ENCODE peak calls at places on chromosome 4, in four cellular contexts. K, R, L and C are unnamed samples.

GRCh38 chr4:147160908-147161513 is 215.3 kb upstream of the TTC29 start:
- DNase-seq in L (peak; percentile 79), R (no peak), K (no peak), C (peak; percentile 54)

GRCh38 chr4:61877893-61878292 is 677.8 kb downstream of the ADGRL3 start:
- DNase-seq in L (no peak), K (no peak), R (no peak), C (no peak)

GRCh38 chr4:68461790-68462189 is 14.5 kb downstream of the TMPRSS11E start:
- DNase-seq in R (no peak), K (no peak), L (no peak), C (no peak)

GRCh38 chr4:108427946-108428345 is 192.4 kb upstream of the RPL34 start:
- DNase-seq in L (peak; percentile 69), K (no peak), R (no peak), C (no peak)

GRCh38 chr4:171979461-171979860 is 166.3 kb downstream of the GALNTL6 start:
- DNase-seq in K (no peak), L (peak; percentile 32), R (no peak), C (no peak)

GRCh38 chr4:187480146-187481145 is 515.1 kb upstream of the ZFP42 start:
- DNase-seq in K (no peak), R (no peak), L (peak; percentile 32), C (peak; percentile 87)

GRCh38 chr4:2261110-2261852 is 628 bp downstream of the MXD4 start:
- DNase-seq in K (peak; percentile 65), L (peak; percentile 84), R (no peak), C (peak; percentile 54)

GRCh38 chr4:76199664-76200211 is 13.9 kb downstream of the SCARB2 start:
- DNase-seq in K (peak; percentile 26), L (no peak), R (no peak), C (no peak)

GRCh38 chr4:123479944-123480343 is 83.3 kb downstream of the SPRY1 start:
- DNase-seq in L (peak; percentile 14), K (no peak), R (no peak), C (no peak)

GRCh38 chr4:22485751-22486150 is 30.1 kb downstream of the ADGRA3 start:
- DNase-seq in K (no peak), R (no peak), L (no peak), C (peak; percentile 79)

GRCh38 chr4:27360651-27361347 is 500.2 kb downstream of the STIM2 start:
- DNase-seq in R (no peak), L (peak; percentile 38), K (no peak), C (no peak)

GRCh38 chr4:111466821-111467605 is 678.2 kb upstream of the FAM241A start:
- DNase-seq in R (no peak), K (no peak), L (peak; percentile 35), C (no peak)

GRCh38 chr4:32163125-32163524 is 1443.0 kb downstream of the PCDH7 start:
- DNase-seq in K (no peak), L (no peak), R (no peak), C (no peak)

GRCh38 chr4:5812506-5813229 is 80.2 kb downstream of the CRMP1 start:
- DNase-seq in K (no peak), R (no peak), L (peak; percentile 88), C (peak; percentile 60)

GRCh38 chr4:98939892-98940298 is 11.0 kb upstream of the EIF4E start:
- DNase-seq in R (no peak), L (peak; percentile 91), K (no peak), C (peak; percentile 60)

GRCh38 chr4:1249731-1250526 is 999 bp upstream of the CTBP1 start:
- DNase-seq in L (no peak), K (peak; percentile 60), R (peak; percentile 55), C (peak; percentile 48)

GRCh38 chr4:48244665-48245064 is 25.0 kb downstream of the TEC start:
- DNase-seq in K (no peak), L (no peak), R (no peak), C (no peak)

GRCh38 chr4:178577933-178578332 is 1135.7 kb upstream of the AGA start:
- DNase-seq in R (no peak), K (no peak), L (no peak), C (no peak)

GRCh38 chr4:143320113-143320512 is 16.6 kb upstream of the GAB1 start:
- DNase-seq in K (no peak), L (no peak), R (no peak), C (no peak)

GRCh38 chr4:87973283-87974169 is 2.0 kb upstream of the SPP1 start:
- DNase-seq in R (no peak), K (peak; percentile 44), L (peak; percentile 82), C (peak; percentile 25)

GRCh38 chr4:185203380-185204237 is at the start of gene CFAP97:
- DNase-seq in R (peak; percentile 76), K (peak; percentile 96), L (peak; percentile 98), C (peak; percentile 93)

GRCh38 chr4:98539299-98539698 is 119.1 kb downstream of the TSPAN5 start:
- DNase-seq in L (no peak), K (no peak), R (no peak), C (peak; percentile 40)

GRCh38 chr4:54272051-54272450 is 43.0 kb downstream of the PDGFRA start:
- DNase-seq in L (no peak), R (no peak), K (no peak), C (no peak)

GRCh38 chr4:6527683-6528595 is 47.0 kb upstream of the MAN2B2 start:
- DNase-seq in K (no peak), L (no peak), R (no peak), C (no peak)

GRCh38 chr4:108337923-108338322 is 169.2 kb upstream of the LEF1 start:
- DNase-seq in L (peak; percentile 10), K (no peak), R (no peak), C (no peak)

GRCh38 chr4:7867701-7868429 is 71.8 kb downstream of the AFAP1 start:
- DNase-seq in R (no peak), L (no peak), K (no peak), C (no peak)

GRCh38 chr4:15034071-15034764 is 31.9 kb downstream of the CPEB2 start:
- DNase-seq in K (no peak), R (no peak), L (peak; percentile 57), C (peak; percentile 33)

GRCh38 chr4:121168446-121168845 is 4.3 kb upstream of the TNIP3 start:
- DNase-seq in K (no peak), L (no peak), R (no peak), C (no peak)

GRCh38 chr4:88573995-88574394 is 18.3 kb upstream of the HERC3 start:
- DNase-seq in R (no peak), L (peak; percentile 46), K (no peak), C (no peak)

GRCh38 chr4:38787693-38788092 is 4.9 kb upstream of the TLR10 start:
- DNase-seq in R (no peak), L (no peak), K (no peak), C (no peak)

GRCh38 chr4:71262161-71262560 is 76.7 kb upstream of the SLC4A4 start:
- DNase-seq in L (no peak), R (no peak), K (no peak), C (no peak)

GRCh38 chr4:86013623-86014022 is 346.2 kb downstream of the MAPK10 start:
- DNase-seq in R (no peak), K (no peak), L (peak; percentile 43), C (no peak)

GRCh38 chr4:151195801-151196200 is 81.2 kb upstream of the PRSS48 start:
- DNase-seq in L (peak; percentile 72), R (no peak), K (no peak), C (peak; percentile 60)

GRCh38 chr4:93396274-93396673 is 432.3 kb upstream of the ATOH1 start:
- DNase-seq in R (no peak), K (no peak), L (peak; percentile 69), C (peak; percentile 66)

GRCh38 chr4:141890279-141890678 is 253.9 kb downstream of the IL15 start:
- DNase-seq in K (no peak), R (no peak), L (no peak), C (no peak)

GRCh38 chr4:1554246-1554875 is 129.8 kb downstream of the FAM53A start:
- DNase-seq in R (no peak), K (no peak), L (no peak), C (no peak)

GRCh38 chr4:77927991-77928925 is 65.6 kb downstream of the MRPL1 start:
- DNase-seq in R (no peak), K (no peak), L (peak; percentile 51), C (peak; percentile 47)